ENCODE peak calls at places on chromosomes 6 and 20, in four cellular contexts. Q, H, A and G are unnamed samples.

GRCh38 chr6:81624443-81624842 is 128.0 kb downstream of the TENT5A start:
- DNase-seq in A (no peak), Q (no peak), H (no peak), G (no peak)

GRCh38 chr6:161139766-161140553 is 133.9 kb downstream of the AGPAT4 start:
- DNase-seq in Q (peak), A (no peak), H (no peak), G (peak)

GRCh38 chr20:24102749-24103148 is 114.2 kb upstream of the GGTLC1 start:
- DNase-seq in H (no peak), A (no peak), Q (no peak), G (no peak)

GRCh38 chr20:61376541-61377231 is 124.6 kb downstream of the CDH4 start:
- DNase-seq in Q (no peak), H (no peak), A (no peak), G (no peak)

GRCh38 chr6:7903673-7904072 is 6.9 kb downstream of the TXNDC5 start:
- DNase-seq in H (no peak), A (no peak), Q (no peak), G (no peak)

GRCh38 chr20:9301129-9302072 is 213.0 kb upstream of the LAMP5 start:
- DNase-seq in Q (peak), A (peak), H (no peak), G (peak)

GRCh38 chr20:58073945-58074920 is 154.2 kb downstream of the ANKRD60 start:
- DNase-seq in H (no peak), Q (peak), A (no peak), G (no peak)

GRCh38 chr6:40330301-40330721 is 256.9 kb downstream of the LRFN2 start:
- DNase-seq in Q (no peak), H (no peak), A (no peak), G (no peak)

GRCh38 chr20:58570181-58570859 is 55.1 kb upstream of the APCDD1L start:
- DNase-seq in A (no peak), Q (no peak), H (no peak), G (no peak)

GRCh38 chr6:109327959-109328358 is 54.3 kb downstream of the CD164 start:
- DNase-seq in H (no peak), Q (no peak), A (no peak), G (no peak)

GRCh38 chr20:23105193-23105592 is 19.1 kb upstream of the CD93 start:
- DNase-seq in Q (no peak), A (no peak), H (no peak), G (no peak)

GRCh38 chr6:160057080-160057479 is 64.5 kb upstream of the SLC22A1 start:
- DNase-seq in H (no peak), A (no peak), Q (peak), G (no peak)

GRCh38 chr6:76885861-76886301 is 577.4 kb downstream of the HTR1B start:
- DNase-seq in H (no peak), A (no peak), Q (no peak), G (peak)

GRCh38 chr20:57627339-57627738 is 7.1 kb upstream of the ZBP1 start:
- DNase-seq in H (no peak), A (no peak), Q (no peak), G (no peak)

GRCh38 chr20:57072184-57072583 is 194.3 kb downstream of the BMP7 start:
- DNase-seq in H (no peak), Q (no peak), A (no peak), G (no peak)

GRCh38 chr6:41027251-41027650 is 11.8 kb downstream of the UNC5CL start:
- DNase-seq in Q (no peak), A (no peak), H (no peak), G (no peak)

GRCh38 chr6:106103728-106104109 is 17.6 kb downstream of the PRDM1 start:
- DNase-seq in H (peak), A (no peak), Q (peak), G (no peak)

GRCh38 chr20:45359406-45360148 is 3.4 kb upstream of the SYS1 start:
- DNase-seq in H (no peak), Q (peak), A (no peak), G (peak)

GRCh38 chr20:36856691-36857635 is 19.0 kb upstream of the TLDC2 start:
- DNase-seq in A (no peak), Q (no peak), H (no peak), G (no peak)

GRCh38 chr6:165726915-165727314 is 63.9 kb upstream of the PDE10A start:
- DNase-seq in H (no peak), A (no peak), Q (no peak), G (no peak)

GRCh38 chr20:16368645-16369292 is 204.5 kb downstream of the KIF16B start:
- DNase-seq in A (no peak), H (no peak), Q (no peak), G (peak)

GRCh38 chr6:44217332-44218143 is 812 bp downstream of the MYMX start:
- DNase-seq in Q (no peak), H (no peak), A (no peak), G (peak)

GRCh38 chr20:17747431-17747846 is 47.7 kb downstream of the BANF2 start:
- DNase-seq in H (no peak), Q (no peak), A (peak), G (peak)

GRCh38 chr20:38889792-38890496 is 36.3 kb upstream of the FAM83D start:
- DNase-seq in H (no peak), A (no peak), Q (no peak), G (no peak)

GRCh38 chr6:158213925-158214674 is 46.0 kb downstream of the GTF2H5 start:
- DNase-seq in Q (peak), H (peak), A (peak), G (peak)
- TF ChIP-seq CTCF in Q (peak), H (peak), A (peak), G (peak)

GRCh38 chr20:47509104-47509661 is 7.5 kb downstream of the NCOA3 start:
- DNase-seq in H (no peak), Q (no peak), A (no peak), G (no peak)
- TF ChIP-seq CTCF in H (no peak), Q (no peak), A (no peak), G (no peak)

DNA sequence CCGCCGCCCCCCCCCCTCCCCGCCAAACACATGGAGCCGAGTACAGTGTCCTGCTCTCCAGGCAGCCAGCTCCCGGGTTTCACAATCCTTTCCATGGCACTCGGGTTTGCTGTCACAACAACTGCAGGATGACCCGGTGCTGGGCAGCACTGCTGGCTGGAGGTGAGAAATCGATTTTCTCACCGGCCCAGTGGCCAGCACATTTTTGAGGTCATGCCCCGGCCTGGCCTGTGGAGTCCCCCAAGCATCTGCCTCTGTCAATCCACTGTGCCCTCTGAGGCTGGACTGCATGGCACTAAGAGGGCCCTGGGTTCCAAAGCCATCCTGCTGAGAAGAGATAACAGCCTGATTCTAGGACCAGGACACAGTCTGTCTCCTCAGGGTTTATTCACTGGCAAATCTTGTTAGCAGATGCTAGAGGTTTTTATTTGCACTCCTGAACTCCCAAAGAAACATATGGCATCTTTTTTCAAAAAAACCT is 129.5 kb downstream of the NFATC2 start:
- DNase-seq in A (no peak), H (no peak), Q (no peak), G (no peak)
- TF ChIP-seq CTCF in A (no peak), H (no peak), Q (no peak), G (no peak)

GRCh38 chr6:90982051-90982450 is 395.2 kb upstream of the MAP3K7 start:
- DNase-seq in Q (no peak), A (no peak), H (no peak), G (no peak)
- TF ChIP-seq CTCF in Q (no peak), A (no peak), H (no peak), G (no peak)

DNA sequence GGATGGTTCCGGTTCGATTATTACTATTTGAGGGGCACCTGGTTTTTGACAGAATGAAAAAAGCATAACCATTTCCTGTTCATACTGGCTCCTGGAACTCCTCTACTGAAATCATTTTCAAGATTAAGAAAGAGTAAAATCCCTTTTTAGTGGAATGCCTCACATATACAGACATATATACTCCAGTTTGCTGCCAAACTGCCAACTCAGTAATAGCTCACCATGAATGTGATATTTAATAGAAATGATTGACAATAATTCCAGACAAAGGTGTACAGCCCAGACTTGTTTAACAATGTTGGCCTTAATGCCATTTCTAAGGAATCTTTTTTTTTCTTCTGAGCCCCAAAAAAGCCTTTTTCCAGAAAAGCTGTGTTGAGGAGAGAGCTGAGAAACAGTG is 93.1 kb downstream of the JAG1 start:
- DNase-seq in Q (no peak), H (no peak), A (no peak), G (no peak)
- TF ChIP-seq CTCF in Q (no peak), H (no peak), A (no peak), G (no peak)

DNA sequence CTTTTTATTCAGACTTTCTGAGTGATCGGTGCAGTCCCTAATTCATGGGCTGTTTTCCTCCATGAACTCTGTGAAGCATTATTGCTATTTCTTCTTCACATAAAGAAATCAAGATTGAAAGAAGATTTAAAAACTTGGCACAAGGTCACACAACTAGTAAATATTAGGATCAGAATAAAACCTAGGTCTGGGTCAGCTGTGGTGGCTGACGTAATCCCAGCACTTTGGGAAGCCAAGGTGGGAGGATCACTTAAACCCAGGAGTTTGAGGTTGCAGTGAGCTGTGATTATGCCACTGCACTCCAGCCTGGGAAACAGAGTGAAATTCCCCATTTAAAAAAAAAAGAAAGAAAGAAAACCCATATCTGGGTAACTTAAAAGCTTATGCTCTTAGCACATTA is 1.4 kb downstream of the ZSCAN9 start:
- DNase-seq in H (no peak), Q (no peak), A (no peak), G (no peak)
- TF ChIP-seq CTCF in H (no peak), Q (no peak), A (no peak), G (no peak)

GRCh38 chr20:13610205-13610604 is 28.5 kb downstream of the TASP1 start:
- DNase-seq in Q (no peak), A (no peak), H (no peak), G (peak)
- TF ChIP-seq CTCF in Q (no peak), A (no peak), H (no peak), G (no peak)

GRCh38 chr6:118288355-118289124 is 259.6 kb upstream of the PLN start:
- DNase-seq in A (no peak), Q (no peak), H (no peak), G (peak)

GRCh38 chr6:118283759-118284158 is 264.3 kb upstream of the PLN start:
- DNase-seq in H (no peak), A (peak), Q (peak), G (peak)

GRCh38 chr6:118285791-118286190 is 262.3 kb upstream of the PLN start:
- DNase-seq in H (no peak), A (no peak), Q (no peak), G (no peak)

GRCh38 chr6:118281291-118281690 is 266.8 kb upstream of the PLN start:
- DNase-seq in A (no peak), H (no peak), Q (no peak), G (no peak)

GRCh38 chr6:118284736-118285360 is 263.2 kb upstream of the PLN start:
- DNase-seq in A (no peak), H (no peak), Q (no peak), G (peak)
- TF ChIP-seq CTCF in A (peak), H (no peak), Q (no peak), G (peak)